ENCODE peak calls at places on chromosomes 3 and 15, in ten cellular contexts. One of them, this sample, is unnamed.

GRCh38 chr15:77584201-77584600 is 48.5 kb downstream of the LINGO1 start:
- DNase-seq in dorsolateral prefrontal cortex: no peak
- DNase-seq in endodermal cell: peak
- DNase-seq in hypothalamus: no peak
- DNase-seq in endothelial cell: peak
- DNase-seq in hippocampal formation: no peak
- DNase-seq in activated T-cell treated with anti-CD3 and anti-CD28 coated beads for 48 hours: no peak
- DNase-seq in T-cell: no peak
- DNase-seq in CD8-positive, alpha-beta T cell: no peak
- DNase-seq in aorta: no peak
- DNase-seq in this sample: no peak

GRCh38 chr3:117788086-117788485 is 1078.5 kb downstream of the TUSC7 start:
- DNase-seq in aorta: peak
- DNase-seq in endothelial cell: no peak
- DNase-seq in CD8-positive, alpha-beta T cell: no peak
- DNase-seq in hippocampal formation: no peak
- DNase-seq in endodermal cell: no peak
- DNase-seq in dorsolateral prefrontal cortex: no peak
- DNase-seq in hypothalamus: peak
- DNase-seq in activated T-cell treated with anti-CD3 and anti-CD28 coated beads for 48 hours: no peak
- DNase-seq in T-cell: no peak
- DNase-seq in this sample: no peak

GRCh38 chr3:10594915-10595314 is 89.5 kb upstream of the ATP2B2 start:
- DNase-seq in endothelial cell: peak
- DNase-seq in activated T-cell treated with anti-CD3 and anti-CD28 coated beads for 48 hours: peak
- DNase-seq in CD8-positive, alpha-beta T cell: no peak
- DNase-seq in T-cell: peak
- DNase-seq in hypothalamus: no peak
- DNase-seq in hippocampal formation: no peak
- DNase-seq in endodermal cell: peak
- DNase-seq in aorta: peak
- DNase-seq in dorsolateral prefrontal cortex: no peak
- DNase-seq in this sample: peak

GRCh38 chr15:65953622-65954021 is 84.3 kb downstream of the RAB11A start:
- DNase-seq in aorta: no peak
- DNase-seq in endodermal cell: no peak
- DNase-seq in endothelial cell: no peak
- DNase-seq in hippocampal formation: no peak
- DNase-seq in activated T-cell treated with anti-CD3 and anti-CD28 coated beads for 48 hours: no peak
- DNase-seq in T-cell: no peak
- DNase-seq in hypothalamus: no peak
- DNase-seq in CD8-positive, alpha-beta T cell: no peak
- DNase-seq in dorsolateral prefrontal cortex: no peak
- DNase-seq in this sample: no peak

GRCh38 chr15:45732544-45733130 is 97.8 kb downstream of the SQOR start:
- DNase-seq in aorta: no peak
- DNase-seq in endothelial cell: no peak
- DNase-seq in hippocampal formation: no peak
- DNase-seq in dorsolateral prefrontal cortex: no peak
- DNase-seq in T-cell: no peak
- DNase-seq in CD8-positive, alpha-beta T cell: no peak
- DNase-seq in activated T-cell treated with anti-CD3 and anti-CD28 coated beads for 48 hours: no peak
- DNase-seq in hypothalamus: peak
- DNase-seq in endodermal cell: no peak
- DNase-seq in this sample: no peak

GRCh38 chr15:68241088-68241935 is 11.8 kb upstream of the CLN6 start:
- DNase-seq in hippocampal formation: no peak
- DNase-seq in aorta: no peak
- DNase-seq in dorsolateral prefrontal cortex: no peak
- DNase-seq in endodermal cell: peak
- DNase-seq in T-cell: no peak
- DNase-seq in activated T-cell treated with anti-CD3 and anti-CD28 coated beads for 48 hours: no peak
- DNase-seq in CD8-positive, alpha-beta T cell: no peak
- DNase-seq in hypothalamus: no peak
- DNase-seq in endothelial cell: no peak
- DNase-seq in this sample: no peak

GRCh38 chr3:4988815-4989648 is 9.8 kb downstream of the BHLHE40 start:
- DNase-seq in hippocampal formation: no peak
- DNase-seq in aorta: peak
- DNase-seq in activated T-cell treated with anti-CD3 and anti-CD28 coated beads for 48 hours: no peak
- DNase-seq in hypothalamus: no peak
- DNase-seq in endothelial cell: no peak
- DNase-seq in T-cell: no peak
- DNase-seq in dorsolateral prefrontal cortex: no peak
- DNase-seq in CD8-positive, alpha-beta T cell: no peak
- DNase-seq in endodermal cell: peak
- DNase-seq in this sample: peak

GRCh38 chr15:66269326-66270090 is 16.0 kb upstream of the MEGF11 start:
- DNase-seq in endodermal cell: peak
- DNase-seq in endothelial cell: no peak
- DNase-seq in T-cell: no peak
- DNase-seq in CD8-positive, alpha-beta T cell: no peak
- DNase-seq in aorta: no peak
- DNase-seq in dorsolateral prefrontal cortex: no peak
- DNase-seq in activated T-cell treated with anti-CD3 and anti-CD28 coated beads for 48 hours: no peak
- DNase-seq in hypothalamus: no peak
- DNase-seq in hippocampal formation: peak
- DNase-seq in this sample: peak

GRCh38 chr3:119206611-119207511 is 33.5 kb downstream of the UPK1B start:
- DNase-seq in endodermal cell: peak
- DNase-seq in T-cell: no peak
- DNase-seq in activated T-cell treated with anti-CD3 and anti-CD28 coated beads for 48 hours: no peak
- DNase-seq in endothelial cell: no peak
- DNase-seq in aorta: no peak
- DNase-seq in CD8-positive, alpha-beta T cell: no peak
- DNase-seq in dorsolateral prefrontal cortex: no peak
- DNase-seq in hippocampal formation: no peak
- DNase-seq in hypothalamus: no peak
- DNase-seq in this sample: no peak

GRCh38 chr3:101212740-101213139 is 107.6 kb downstream of the IMPG2 start:
- DNase-seq in T-cell: no peak
- DNase-seq in hippocampal formation: no peak
- DNase-seq in endodermal cell: no peak
- DNase-seq in activated T-cell treated with anti-CD3 and anti-CD28 coated beads for 48 hours: no peak
- DNase-seq in hypothalamus: no peak
- DNase-seq in dorsolateral prefrontal cortex: no peak
- DNase-seq in aorta: no peak
- DNase-seq in endothelial cell: no peak
- DNase-seq in CD8-positive, alpha-beta T cell: no peak
- DNase-seq in this sample: no peak

GRCh38 chr3:94024385-94024784 is 4.0 kb downstream of the STX19 start:
- DNase-seq in endodermal cell: no peak
- DNase-seq in hypothalamus: no peak
- DNase-seq in dorsolateral prefrontal cortex: no peak
- DNase-seq in T-cell: no peak
- DNase-seq in aorta: no peak
- DNase-seq in endothelial cell: no peak
- DNase-seq in activated T-cell treated with anti-CD3 and anti-CD28 coated beads for 48 hours: no peak
- DNase-seq in CD8-positive, alpha-beta T cell: no peak
- DNase-seq in hippocampal formation: no peak
- DNase-seq in this sample: no peak

GRCh38 chr15:64775551-64776401 is at the start of gene RBPMS2:
- DNase-seq in endodermal cell: peak
- DNase-seq in activated T-cell treated with anti-CD3 and anti-CD28 coated beads for 48 hours: no peak
- DNase-seq in CD8-positive, alpha-beta T cell: no peak
- DNase-seq in T-cell: no peak
- DNase-seq in dorsolateral prefrontal cortex: no peak
- DNase-seq in endothelial cell: peak
- DNase-seq in hippocampal formation: no peak
- DNase-seq in aorta: no peak
- DNase-seq in hypothalamus: no peak
- DNase-seq in this sample: no peak

GRCh38 chr15:39281094-39281493 is 299.8 kb upstream of the THBS1 start:
- DNase-seq in endothelial cell: no peak
- DNase-seq in CD8-positive, alpha-beta T cell: no peak
- DNase-seq in hippocampal formation: no peak
- DNase-seq in activated T-cell treated with anti-CD3 and anti-CD28 coated beads for 48 hours: no peak
- DNase-seq in T-cell: no peak
- DNase-seq in endodermal cell: no peak
- DNase-seq in hypothalamus: no peak
- DNase-seq in dorsolateral prefrontal cortex: no peak
- DNase-seq in aorta: no peak
- DNase-seq in this sample: no peak

GRCh38 chr3:123424321-123424998 is 24.4 kb downstream of the ADCY5 start:
- DNase-seq in hippocampal formation: peak
- DNase-seq in dorsolateral prefrontal cortex: no peak
- DNase-seq in aorta: peak
- DNase-seq in T-cell: no peak
- DNase-seq in endodermal cell: no peak
- DNase-seq in endothelial cell: no peak
- DNase-seq in CD8-positive, alpha-beta T cell: no peak
- DNase-seq in activated T-cell treated with anti-CD3 and anti-CD28 coated beads for 48 hours: no peak
- DNase-seq in hypothalamus: peak
- DNase-seq in this sample: no peak

GRCh38 chr3:28973621-28974020 is 307.2 kb upstream of the RBMS3 start:
- DNase-seq in endothelial cell: no peak
- DNase-seq in hippocampal formation: no peak
- DNase-seq in dorsolateral prefrontal cortex: no peak
- DNase-seq in activated T-cell treated with anti-CD3 and anti-CD28 coated beads for 48 hours: no peak
- DNase-seq in T-cell: no peak
- DNase-seq in endodermal cell: no peak
- DNase-seq in hypothalamus: no peak
- DNase-seq in CD8-positive, alpha-beta T cell: no peak
- DNase-seq in aorta: no peak
- DNase-seq in this sample: peak

GRCh38 chr3:15042936-15043335 is 22.2 kb downstream of the MRPS25 start:
- DNase-seq in hypothalamus: no peak
- DNase-seq in CD8-positive, alpha-beta T cell: no peak
- DNase-seq in aorta: no peak
- DNase-seq in endothelial cell: no peak
- DNase-seq in T-cell: no peak
- DNase-seq in hippocampal formation: no peak
- DNase-seq in activated T-cell treated with anti-CD3 and anti-CD28 coated beads for 48 hours: no peak
- DNase-seq in endodermal cell: no peak
- DNase-seq in dorsolateral prefrontal cortex: no peak
- DNase-seq in this sample: no peak

GRCh38 chr3:134333522-134334181 is 40.6 kb downstream of the AMOTL2 start:
- DNase-seq in CD8-positive, alpha-beta T cell: no peak
- DNase-seq in activated T-cell treated with anti-CD3 and anti-CD28 coated beads for 48 hours: no peak
- DNase-seq in dorsolateral prefrontal cortex: no peak
- DNase-seq in aorta: no peak
- DNase-seq in endodermal cell: peak
- DNase-seq in endothelial cell: no peak
- DNase-seq in hippocampal formation: no peak
- DNase-seq in T-cell: no peak
- DNase-seq in hypothalamus: no peak
- DNase-seq in this sample: peak

GRCh38 chr3:152039887-152040286 is 166.4 kb downstream of the SUCNR1 start:
- DNase-seq in T-cell: no peak
- DNase-seq in hypothalamus: no peak
- DNase-seq in aorta: no peak
- DNase-seq in endothelial cell: no peak
- DNase-seq in dorsolateral prefrontal cortex: no peak
- DNase-seq in endodermal cell: no peak
- DNase-seq in hippocampal formation: no peak
- DNase-seq in activated T-cell treated with anti-CD3 and anti-CD28 coated beads for 48 hours: no peak
- DNase-seq in CD8-positive, alpha-beta T cell: no peak
- DNase-seq in this sample: no peak

GRCh38 chr3:77041156-77041696 is 1.3 kb downstream of the ROBO2 start:
- DNase-seq in T-cell: no peak
- DNase-seq in hippocampal formation: no peak
- DNase-seq in hypothalamus: no peak
- DNase-seq in CD8-positive, alpha-beta T cell: no peak
- DNase-seq in endothelial cell: no peak
- DNase-seq in dorsolateral prefrontal cortex: no peak
- DNase-seq in endodermal cell: no peak
- DNase-seq in activated T-cell treated with anti-CD3 and anti-CD28 coated beads for 48 hours: no peak
- DNase-seq in aorta: no peak
- DNase-seq in this sample: no peak

GRCh38 chr3:27756877-27757276 is 34.8 kb upstream of the EOMES start:
- DNase-seq in hippocampal formation: no peak
- DNase-seq in activated T-cell treated with anti-CD3 and anti-CD28 coated beads for 48 hours: no peak
- DNase-seq in dorsolateral prefrontal cortex: no peak
- DNase-seq in endothelial cell: no peak
- DNase-seq in CD8-positive, alpha-beta T cell: no peak
- DNase-seq in endodermal cell: no peak
- DNase-seq in aorta: no peak
- DNase-seq in hypothalamus: no peak
- DNase-seq in T-cell: no peak
- DNase-seq in this sample: peak

GRCh38 chr3:141336672-141337522 is 31.4 kb upstream of the ZBTB38 start:
- DNase-seq in dorsolateral prefrontal cortex: no peak
- DNase-seq in activated T-cell treated with anti-CD3 and anti-CD28 coated beads for 48 hours: no peak
- DNase-seq in endothelial cell: no peak
- DNase-seq in aorta: no peak
- DNase-seq in T-cell: no peak
- DNase-seq in hippocampal formation: no peak
- DNase-seq in endodermal cell: no peak
- DNase-seq in hypothalamus: no peak
- DNase-seq in CD8-positive, alpha-beta T cell: no peak
- DNase-seq in this sample: peak

GRCh38 chr3:55690746-55691540 is 203.8 kb upstream of the WNT5A start:
- DNase-seq in dorsolateral prefrontal cortex: no peak
- DNase-seq in T-cell: no peak
- DNase-seq in CD8-positive, alpha-beta T cell: no peak
- DNase-seq in activated T-cell treated with anti-CD3 and anti-CD28 coated beads for 48 hours: no peak
- DNase-seq in hypothalamus: no peak
- DNase-seq in hippocampal formation: no peak
- DNase-seq in aorta: no peak
- DNase-seq in endodermal cell: peak
- DNase-seq in endothelial cell: no peak
- DNase-seq in this sample: no peak

GRCh38 chr3:177781686-177782161 is 584.4 kb upstream of the TBL1XR1 start:
- DNase-seq in T-cell: no peak
- DNase-seq in CD8-positive, alpha-beta T cell: no peak
- DNase-seq in activated T-cell treated with anti-CD3 and anti-CD28 coated beads for 48 hours: no peak
- DNase-seq in hippocampal formation: no peak
- DNase-seq in dorsolateral prefrontal cortex: no peak
- DNase-seq in hypothalamus: no peak
- DNase-seq in endodermal cell: no peak
- DNase-seq in endothelial cell: no peak
- DNase-seq in aorta: peak
- DNase-seq in this sample: peak

GRCh38 chr3:196406806-196407470 is 25.3 kb downstream of the UBXN7 start:
- DNase-seq in endodermal cell: no peak
- DNase-seq in hypothalamus: no peak
- DNase-seq in CD8-positive, alpha-beta T cell: no peak
- DNase-seq in dorsolateral prefrontal cortex: no peak
- DNase-seq in aorta: no peak
- DNase-seq in hippocampal formation: no peak
- DNase-seq in T-cell: no peak
- DNase-seq in endothelial cell: no peak
- DNase-seq in activated T-cell treated with anti-CD3 and anti-CD28 coated beads for 48 hours: no peak
- DNase-seq in this sample: peak

GRCh38 chr15:39140060-39140604 is 440.7 kb upstream of the THBS1 start:
- DNase-seq in endodermal cell: no peak
- DNase-seq in hypothalamus: no peak
- DNase-seq in endothelial cell: peak
- DNase-seq in activated T-cell treated with anti-CD3 and anti-CD28 coated beads for 48 hours: no peak
- DNase-seq in CD8-positive, alpha-beta T cell: no peak
- DNase-seq in hippocampal formation: no peak
- DNase-seq in T-cell: no peak
- DNase-seq in aorta: no peak
- DNase-seq in dorsolateral prefrontal cortex: no peak
- DNase-seq in this sample: peak

GRCh38 chr3:141114816-141115458 is 63.8 kb downstream of the SPSB4 start:
- DNase-seq in hippocampal formation: no peak
- DNase-seq in aorta: no peak
- DNase-seq in T-cell: no peak
- DNase-seq in hypothalamus: no peak
- DNase-seq in activated T-cell treated with anti-CD3 and anti-CD28 coated beads for 48 hours: no peak
- DNase-seq in endothelial cell: peak
- DNase-seq in dorsolateral prefrontal cortex: no peak
- DNase-seq in endodermal cell: peak
- DNase-seq in CD8-positive, alpha-beta T cell: no peak
- DNase-seq in this sample: no peak

GRCh38 chr3:182795383-182795782 is 2.1 kb downstream of the ATP11B start:
- DNase-seq in hippocampal formation: no peak
- DNase-seq in hypothalamus: no peak
- DNase-seq in aorta: no peak
- DNase-seq in endothelial cell: no peak
- DNase-seq in T-cell: peak
- DNase-seq in dorsolateral prefrontal cortex: no peak
- DNase-seq in activated T-cell treated with anti-CD3 and anti-CD28 coated beads for 48 hours: no peak
- DNase-seq in CD8-positive, alpha-beta T cell: peak
- DNase-seq in endodermal cell: no peak
- DNase-seq in this sample: no peak

GRCh38 chr3:45631486-45631885 is 36.9 kb downstream of the LIMD1 start:
- DNase-seq in hippocampal formation: no peak
- DNase-seq in dorsolateral prefrontal cortex: no peak
- DNase-seq in CD8-positive, alpha-beta T cell: no peak
- DNase-seq in endodermal cell: no peak
- DNase-seq in activated T-cell treated with anti-CD3 and anti-CD28 coated beads for 48 hours: no peak
- DNase-seq in aorta: no peak
- DNase-seq in endothelial cell: peak
- DNase-seq in hypothalamus: no peak
- DNase-seq in T-cell: peak
- DNase-seq in this sample: no peak